ENCODE peak calls at places on chromosomes 2 and 18, in six cellular contexts. One of them, this sample, is unnamed.

GRCh38 chr18:22348521-22349316 is 69.0 kb downstream of the CTAGE1 start:
- DNase-seq in lower lobe of right lung: peak; percentile 74
- DNase-seq in heart left ventricle: peak; percentile 81
- DNase-seq in fibroblast of lung: peak; percentile 87
- DNase-seq in OCI-LY7: no peak
- DNase-seq in IMR-90: peak; percentile 42
- DNase-seq in this sample: peak; percentile 73

GRCh38 chr18:22813648-22814328 is 119.3 kb upstream of the RBBP8 start:
- DNase-seq in lower lobe of right lung: no peak
- DNase-seq in heart left ventricle: no peak
- DNase-seq in IMR-90: peak; percentile 65
- DNase-seq in OCI-LY7: peak; percentile 33
- DNase-seq in fibroblast of lung: peak; percentile 52
- DNase-seq in this sample: no peak

GRCh38 chr2:145043399-145043834 is 523.5 kb upstream of the ZEB2 start:
- DNase-seq in lower lobe of right lung: no peak
- DNase-seq in OCI-LY7: peak; percentile 2
- DNase-seq in heart left ventricle: no peak
- DNase-seq in IMR-90: no peak
- DNase-seq in fibroblast of lung: no peak
- DNase-seq in this sample: no peak

GRCh38 chr18:80104364-80104779 is 4.7 kb upstream of the ADNP2 start:
- DNase-seq in fibroblast of lung: no peak
- DNase-seq in OCI-LY7: no peak
- DNase-seq in heart left ventricle: no peak
- DNase-seq in lower lobe of right lung: no peak
- DNase-seq in IMR-90: no peak
- DNase-seq in this sample: no peak

GRCh38 chr2:26245231-26245732 is 543 bp downstream of the HADHB start:
- DNase-seq in heart left ventricle: no peak
- DNase-seq in IMR-90: peak; percentile 28
- DNase-seq in OCI-LY7: peak; percentile 49
- DNase-seq in lower lobe of right lung: peak; percentile 60
- DNase-seq in fibroblast of lung: peak; percentile 25
- DNase-seq in this sample: peak; percentile 33

GRCh38 chr2:159124441-159124911 is 156.0 kb downstream of the TANC1 start:
- DNase-seq in OCI-LY7: peak; percentile 5
- DNase-seq in lower lobe of right lung: no peak
- DNase-seq in fibroblast of lung: peak; percentile 99
- DNase-seq in heart left ventricle: no peak
- DNase-seq in IMR-90: peak; percentile 92
- DNase-seq in this sample: no peak

GRCh38 chr18:44945847-44946490 is 265.3 kb downstream of the SETBP1 start:
- DNase-seq in IMR-90: no peak
- DNase-seq in fibroblast of lung: no peak
- DNase-seq in OCI-LY7: no peak
- DNase-seq in lower lobe of right lung: no peak
- DNase-seq in heart left ventricle: no peak
- DNase-seq in this sample: no peak

GRCh38 chr18:12656671-12657047 is 1.2 kb downstream of the SPIRE1 start:
- DNase-seq in lower lobe of right lung: no peak
- DNase-seq in fibroblast of lung: peak; percentile 40
- DNase-seq in IMR-90: peak; percentile 50
- DNase-seq in OCI-LY7: no peak
- DNase-seq in heart left ventricle: no peak
- DNase-seq in this sample: no peak

GRCh38 chr2:223050188-223050587 is 1.8 kb upstream of the KCNE4 start:
- DNase-seq in lower lobe of right lung: no peak
- DNase-seq in fibroblast of lung: no peak
- DNase-seq in IMR-90: no peak
- DNase-seq in heart left ventricle: no peak
- DNase-seq in OCI-LY7: no peak
- DNase-seq in this sample: no peak

GRCh38 chr2:169609264-169609663 is 25.1 kb downstream of the PPIG start:
- DNase-seq in heart left ventricle: no peak
- DNase-seq in fibroblast of lung: no peak
- DNase-seq in lower lobe of right lung: no peak
- DNase-seq in IMR-90: no peak
- DNase-seq in OCI-LY7: no peak
- DNase-seq in this sample: no peak

GRCh38 chr2:100785621-100786296 is 34.2 kb upstream of the NPAS2 start:
- DNase-seq in fibroblast of lung: no peak
- DNase-seq in lower lobe of right lung: no peak
- DNase-seq in IMR-90: no peak
- DNase-seq in heart left ventricle: no peak
- DNase-seq in OCI-LY7: no peak
- DNase-seq in this sample: peak; percentile 75

GRCh38 chr2:42044939-42045338 is 2.9 kb upstream of the PKDCC start:
- DNase-seq in fibroblast of lung: no peak
- DNase-seq in IMR-90: no peak
- DNase-seq in heart left ventricle: no peak
- DNase-seq in lower lobe of right lung: no peak
- DNase-seq in OCI-LY7: no peak
- DNase-seq in this sample: no peak

GRCh38 chr2:223943561-223944008 is 1.6 kb downstream of the WDFY1 start:
- DNase-seq in lower lobe of right lung: no peak
- DNase-seq in heart left ventricle: peak; percentile 27
- DNase-seq in OCI-LY7: no peak
- DNase-seq in IMR-90: peak; percentile 60
- DNase-seq in fibroblast of lung: peak; percentile 69
- DNase-seq in this sample: no peak

GRCh38 chr2:11805920-11806319 is 59.5 kb downstream of the LPIN1 start:
- DNase-seq in fibroblast of lung: no peak
- DNase-seq in OCI-LY7: no peak
- DNase-seq in IMR-90: no peak
- DNase-seq in lower lobe of right lung: no peak
- DNase-seq in heart left ventricle: no peak
- DNase-seq in this sample: no peak

GRCh38 chr2:132690664-132691303 is 20.8 kb upstream of the LYPD1 start:
- DNase-seq in IMR-90: peak; percentile 78
- DNase-seq in fibroblast of lung: peak; percentile 55
- DNase-seq in OCI-LY7: no peak
- DNase-seq in heart left ventricle: no peak
- DNase-seq in lower lobe of right lung: no peak
- DNase-seq in this sample: no peak

GRCh38 chr18:26902296-26902695 is 36.8 kb upstream of the AQP4 start:
- DNase-seq in heart left ventricle: no peak
- DNase-seq in IMR-90: no peak
- DNase-seq in lower lobe of right lung: no peak
- DNase-seq in fibroblast of lung: no peak
- DNase-seq in OCI-LY7: no peak
- DNase-seq in this sample: no peak

GRCh38 chr2:233447506-233448219 is 93.4 kb downstream of the DGKD start:
- DNase-seq in OCI-LY7: no peak
- DNase-seq in lower lobe of right lung: peak; percentile 27
- DNase-seq in IMR-90: no peak
- DNase-seq in heart left ventricle: no peak
- DNase-seq in fibroblast of lung: no peak
- DNase-seq in this sample: no peak

GRCh38 chr2:188976545-188977268 is 2.5 kb downstream of the COL3A1 start:
- DNase-seq in IMR-90: peak; percentile 81
- DNase-seq in heart left ventricle: no peak
- DNase-seq in lower lobe of right lung: no peak
- DNase-seq in fibroblast of lung: peak; percentile 54
- DNase-seq in OCI-LY7: peak; percentile 18
- DNase-seq in this sample: no peak

GRCh38 chr2:157627594-157628281 is 926 bp downstream of the ACVR1C start:
- DNase-seq in lower lobe of right lung: peak; percentile 41
- DNase-seq in heart left ventricle: no peak
- DNase-seq in OCI-LY7: no peak
- DNase-seq in fibroblast of lung: peak; percentile 44
- DNase-seq in IMR-90: peak; percentile 3
- DNase-seq in this sample: peak; percentile 36

GRCh38 chr2:172884336-172884735 is 148.7 kb downstream of the RAPGEF4 start:
- DNase-seq in heart left ventricle: no peak
- DNase-seq in IMR-90: peak; percentile 53
- DNase-seq in OCI-LY7: no peak
- DNase-seq in fibroblast of lung: no peak
- DNase-seq in lower lobe of right lung: no peak
- DNase-seq in this sample: no peak

GRCh38 chr2:203431391-203432185 is 103.4 kb downstream of the ABI2 start:
- DNase-seq in heart left ventricle: no peak
- DNase-seq in IMR-90: peak; percentile 10
- DNase-seq in OCI-LY7: no peak
- DNase-seq in fibroblast of lung: no peak
- DNase-seq in lower lobe of right lung: no peak
- DNase-seq in this sample: no peak

GRCh38 chr2:73979686-73980085 is 5.0 kb upstream of the TET3 start:
- DNase-seq in IMR-90: peak; percentile 92
- DNase-seq in heart left ventricle: no peak
- DNase-seq in lower lobe of right lung: no peak
- DNase-seq in OCI-LY7: no peak
- DNase-seq in fibroblast of lung: peak; percentile 84
- DNase-seq in this sample: no peak

GRCh38 chr18:77080283-77080682 is 52.3 kb downstream of the MBP start:
- DNase-seq in IMR-90: no peak
- DNase-seq in lower lobe of right lung: no peak
- DNase-seq in heart left ventricle: no peak
- DNase-seq in fibroblast of lung: no peak
- DNase-seq in OCI-LY7: peak; percentile 60
- DNase-seq in this sample: no peak

GRCh38 chr2:45653584-45653983 is 2.1 kb downstream of the PRKCE start:
- DNase-seq in OCI-LY7: no peak
- DNase-seq in IMR-90: no peak
- DNase-seq in fibroblast of lung: peak; percentile 68
- DNase-seq in heart left ventricle: no peak
- DNase-seq in lower lobe of right lung: no peak
- DNase-seq in this sample: no peak

GRCh38 chr2:63537306-63537705 is 51.0 kb downstream of the WDPCP start:
- DNase-seq in IMR-90: peak; percentile 30
- DNase-seq in heart left ventricle: no peak
- DNase-seq in OCI-LY7: no peak
- DNase-seq in fibroblast of lung: peak; percentile 43
- DNase-seq in lower lobe of right lung: no peak
- DNase-seq in this sample: no peak

GRCh38 chr2:209240204-209240603 is 183.6 kb upstream of the MAP2 start:
- DNase-seq in IMR-90: no peak
- DNase-seq in heart left ventricle: no peak
- DNase-seq in lower lobe of right lung: no peak
- DNase-seq in OCI-LY7: no peak
- DNase-seq in fibroblast of lung: no peak
- DNase-seq in this sample: no peak

GRCh38 chr2:209238765-209239584 is 184.9 kb upstream of the MAP2 start:
- DNase-seq in lower lobe of right lung: no peak
- DNase-seq in fibroblast of lung: no peak
- DNase-seq in IMR-90: no peak
- DNase-seq in heart left ventricle: no peak
- DNase-seq in OCI-LY7: no peak
- DNase-seq in this sample: no peak

GRCh38 chr2:209236369-209236768 is 187.5 kb upstream of the MAP2 start:
- DNase-seq in fibroblast of lung: no peak
- DNase-seq in lower lobe of right lung: no peak
- DNase-seq in OCI-LY7: no peak
- DNase-seq in IMR-90: no peak
- DNase-seq in heart left ventricle: no peak
- DNase-seq in this sample: no peak

DNA sequence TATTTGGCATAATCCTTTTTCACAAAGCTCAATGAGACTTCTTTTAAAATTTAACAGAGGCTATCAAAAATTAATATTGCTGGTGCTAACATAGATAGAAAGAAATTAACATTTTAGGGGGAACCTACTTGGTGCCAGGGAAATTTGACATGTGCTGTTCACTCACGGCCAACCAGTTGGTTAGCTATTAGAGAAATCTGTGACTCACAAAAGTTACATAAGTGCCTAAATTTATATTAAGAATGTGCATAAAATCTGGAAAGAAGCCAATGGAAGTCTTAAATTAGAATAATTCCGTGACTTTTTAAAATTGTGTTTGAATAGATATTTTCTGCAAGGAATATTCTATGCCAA is 184.3 kb upstream of the MAP2 start:
- DNase-seq in IMR-90: no peak
- DNase-seq in fibroblast of lung: no peak
- DNase-seq in heart left ventricle: no peak
- DNase-seq in OCI-LY7: no peak
- DNase-seq in lower lobe of right lung: no peak
- DNase-seq in this sample: no peak
- H3K27ac ChIP-seq in IMR-90: no peak overlapping the region
- H3K27ac ChIP-seq in fibroblast of lung: no peak overlapping the region
- H3K27ac ChIP-seq in heart left ventricle: no peak overlapping the region
- H3K27ac ChIP-seq in OCI-LY7: no peak overlapping the region
- H3K27ac ChIP-seq in lower lobe of right lung: no peak overlapping the region
- H3K27ac ChIP-seq in this sample: no peak overlapping the region

DNA sequence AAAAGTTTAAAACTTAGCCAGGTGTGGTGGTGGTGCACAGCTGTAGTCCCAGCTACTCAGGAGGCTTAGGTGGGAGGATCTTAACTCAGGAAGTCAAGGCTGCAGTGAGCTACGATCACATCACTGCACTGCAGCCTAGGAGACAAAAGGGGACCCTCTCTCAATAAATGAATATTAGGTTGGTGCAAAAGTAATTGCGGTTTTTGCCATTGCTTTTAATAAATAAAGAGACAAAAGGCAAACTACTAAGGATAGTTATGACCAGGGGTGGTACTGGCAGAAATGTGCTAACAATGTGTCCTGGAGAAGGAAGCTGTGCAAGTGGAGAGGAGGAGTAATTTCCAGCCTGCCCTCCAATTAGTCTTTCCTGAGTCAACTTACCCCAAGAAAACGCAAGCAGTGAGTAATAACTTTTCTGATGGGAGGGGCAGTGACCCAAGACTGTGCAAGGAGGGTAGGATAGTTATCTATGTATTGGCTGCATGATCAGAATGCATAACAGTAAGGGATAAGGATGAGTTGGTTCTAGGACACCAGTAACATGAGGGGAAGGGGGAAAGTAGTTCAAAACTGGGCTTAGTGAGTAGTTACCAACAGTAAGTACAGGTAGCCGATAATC is 1.5 kb downstream of the EXOC6B start:
- DNase-seq in heart left ventricle: no peak
- DNase-seq in fibroblast of lung: peak; percentile 71
- DNase-seq in IMR-90: peak; percentile 68
- DNase-seq in OCI-LY7: no peak
- DNase-seq in lower lobe of right lung: no peak
- DNase-seq in this sample: no peak
- H3K9me3 ChIP-seq in heart left ventricle: no peaks in the 10 kb centered on the region
- H3K9me3 ChIP-seq in fibroblast of lung: no peaks in the 10 kb centered on the region
- H3K9me3 ChIP-seq in IMR-90: no peaks in the 10 kb centered on the region
- H3K9me3 ChIP-seq in OCI-LY7: no peaks in the 10 kb centered on the region
- H3K9me3 ChIP-seq in lower lobe of right lung: no peaks in the 10 kb centered on the region
- H3K9me3 ChIP-seq in this sample: no peaks in the 10 kb centered on the region

GRCh38 chr2:173955867-173956266 is 9.3 kb downstream of the SP3 start:
- DNase-seq in lower lobe of right lung: no peak
- DNase-seq in fibroblast of lung: no peak
- DNase-seq in heart left ventricle: no peak
- DNase-seq in IMR-90: no peak
- DNase-seq in OCI-LY7: no peak
- DNase-seq in this sample: no peak
- H3K27ac ChIP-seq in lower lobe of right lung: no peak overlapping the region
- H3K27ac ChIP-seq in fibroblast of lung: no peak overlapping the region
- H3K27ac ChIP-seq in heart left ventricle: no peak overlapping the region
- H3K27ac ChIP-seq in IMR-90: no peak overlapping the region
- H3K27ac ChIP-seq in OCI-LY7: no peak overlapping the region
- H3K27ac ChIP-seq in this sample: no peak overlapping the region

DNA sequence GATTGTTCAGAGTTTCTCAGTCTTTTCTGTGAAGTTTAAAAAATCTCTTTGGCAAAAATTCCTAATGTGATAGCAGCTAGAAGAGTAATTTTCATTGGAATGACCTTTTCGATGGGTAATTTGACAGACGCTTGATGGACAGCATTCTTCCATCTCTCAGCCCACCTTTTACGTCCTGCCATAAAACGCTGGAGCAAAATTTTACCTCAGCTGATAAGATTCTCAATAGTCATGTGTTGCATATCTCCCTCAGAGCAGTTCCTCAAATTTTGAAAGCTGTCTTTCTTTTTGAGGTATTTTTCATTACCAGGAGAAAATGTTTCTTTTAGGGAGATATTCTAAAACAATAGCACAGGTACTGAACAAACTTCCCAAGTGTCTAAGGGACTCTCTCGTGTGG is 441.4 kb downstream of the PARD3B start:
- DNase-seq in fibroblast of lung: no peak
- DNase-seq in lower lobe of right lung: no peak
- DNase-seq in OCI-LY7: no peak
- DNase-seq in IMR-90: no peak
- DNase-seq in heart left ventricle: no peak
- DNase-seq in this sample: no peak
- H3K9me3 ChIP-seq in fibroblast of lung: no peaks in the 10 kb centered on the region
- H3K9me3 ChIP-seq in lower lobe of right lung: no peaks in the 10 kb centered on the region
- H3K9me3 ChIP-seq in OCI-LY7: no peaks in the 10 kb centered on the region
- H3K9me3 ChIP-seq in IMR-90: no peaks in the 10 kb centered on the region
- H3K9me3 ChIP-seq in heart left ventricle: no peaks in the 10 kb centered on the region
- H3K9me3 ChIP-seq in this sample: no peaks in the 10 kb centered on the region

This sample was measured in thyroid gland.